ENCODE peak calls at places on chromosome 5, in four cellular contexts. N is CD8-positive, alpha-beta T cell; F is IMR-90; C is NCI-H1092 treated with DMSO at 0.1 percent for 48 hours. W is an unnamed sample.

GRCh38 chr5:777756-778161 is 6.8 kb downstream of the ZDHHC11B start:
- DNase-seq in C (no peak), F (no peak), N (no peak), W (no peak)

GRCh38 chr5:45696206-45696836 is at the start of gene HCN1:
- DNase-seq in N (no peak), C (peak; percentile 60), F (peak; percentile 32), W (no peak)

GRCh38 chr5:7759257-7759871 is 91.6 kb downstream of the CFAP90 start:
- DNase-seq in N (no peak), C (no peak), F (no peak), W (no peak)

GRCh38 chr5:177973066-177973635 is 22.9 kb downstream of the PROP1 start:
- DNase-seq in N (no peak), F (no peak), C (no peak), W (no peak)

GRCh38 chr5:83846601-83847000 is 125.9 kb upstream of the HAPLN1 start:
- DNase-seq in N (no peak), F (no peak), C (no peak), W (no peak)

GRCh38 chr5:126883801-126884200 is 106.9 kb downstream of the LMNB1 start:
- DNase-seq in N (no peak), C (no peak), F (peak; percentile 16), W (no peak)

GRCh38 chr5:118590806-118591205 is 397.5 kb downstream of the DTWD2 start:
- DNase-seq in N (no peak), F (no peak), C (no peak), W (no peak)

GRCh38 chr5:50751064-50751657 is 84.7 kb downstream of the PARP8 start:
- DNase-seq in F (peak; percentile 55), C (peak; percentile 8), N (peak; percentile 47), W (peak; percentile 72)

GRCh38 chr5:148005788-148006520 is 57.8 kb upstream of the SPINK5 start:
- DNase-seq in F (peak; percentile 0), N (no peak), C (no peak), W (no peak)

GRCh38 chr5:135304352-135305221 is 94.4 kb downstream of the MACROH2A1 start:
- DNase-seq in C (no peak), F (peak; percentile 24), N (no peak), W (no peak)

GRCh38 chr5:122385786-122386185 is 73.7 kb downstream of the SNCAIP start:
- DNase-seq in N (no peak), C (no peak), F (peak; percentile 48), W (no peak)

GRCh38 chr5:40568548-40568947 is 111.2 kb upstream of the PTGER4 start:
- DNase-seq in N (no peak), F (no peak), C (no peak), W (no peak)

GRCh38 chr5:174755103-174755502 is 30.7 kb downstream of the MSX2 start:
- DNase-seq in F (peak; percentile 22), N (no peak), C (no peak), W (no peak)

GRCh38 chr5:52657231-52657645 is 130.5 kb upstream of the ITGA1 start:
- DNase-seq in C (peak; percentile 59), N (no peak), F (peak; percentile 58), W (no peak)

GRCh38 chr5:39171647-39172046 is 47.7 kb downstream of the FYB1 start:
- DNase-seq in F (no peak), N (no peak), C (no peak), W (no peak)

GRCh38 chr5:155728146-155728856 is 598.7 kb upstream of the SGCD start:
- DNase-seq in F (peak; percentile 16), N (no peak), C (peak; percentile 62), W (no peak)

GRCh38 chr5:90381213-90381929 is 28.2 kb downstream of the CETN3 start:
- DNase-seq in N (no peak), F (no peak), C (no peak), W (no peak)

GRCh38 chr5:172577510-172577909 is 63.6 kb upstream of the NEURL1B start:
- DNase-seq in F (no peak), C (no peak), N (no peak), W (no peak)

GRCh38 chr5:56666901-56667300 is 148.4 kb upstream of the MAP3K1 start:
- DNase-seq in N (no peak), F (no peak), C (no peak), W (no peak)

W was measured in T-helper 1 cell.